ENCODE peak calls at places on chromosomes 6 and 20, in seven cellular contexts. T, U, I, F, K, L and V are unnamed samples.

GRCh38 chr20:23857954-23858565 is 21.5 kb downstream of the CST5 start:
- DNase-seq in T (no peak), U (no peak), I (no peak), F (no peak), K (no peak), L (no peak), V (no peak)

GRCh38 chr6:8839626-8840025 is 404.3 kb upstream of the SLC35B3 start:
- DNase-seq in T (no peak), U (no peak), I (no peak), F (no peak), K (no peak), L (no peak), V (no peak)

GRCh38 chr6:43089467-43089866 is 13.4 kb downstream of the PTK7 start:
- DNase-seq in T (no peak), U (no peak), I (no peak), F (no peak), K (no peak), L (no peak), V (no peak)

GRCh38 chr20:48012401-48012974 is 227.2 kb upstream of the SULF2 start:
- DNase-seq in T (peak; percentile 89), U (no peak), I (no peak), F (no peak), K (no peak), L (no peak), V (no peak)

GRCh38 chr6:69914015-69914485 is 47.7 kb downstream of the COL19A1 start:
- DNase-seq in T (no peak), U (no peak), I (no peak), F (no peak), K (no peak), L (no peak), V (no peak)

GRCh38 chr6:63504777-63505384 is 67.4 kb upstream of the LOC128125822 start:
- DNase-seq in T (no peak), U (no peak), I (no peak), F (no peak), K (no peak), L (no peak), V (no peak)

GRCh38 chr20:25045343-25045712 is 12.6 kb downstream of the ACSS1 start:
- DNase-seq in T (no peak), U (peak; percentile 22), I (no peak), F (no peak), K (no peak), L (no peak), V (no peak)

GRCh38 chr20:49230021-49230420 is 10.8 kb downstream of the DDX27 start:
- DNase-seq in T (no peak), U (no peak), I (no peak), F (no peak), K (no peak), L (no peak), V (no peak)

GRCh38 chr6:14889698-14890593 is 355.9 kb upstream of the JARID2 start:
- DNase-seq in T (no peak), U (no peak), I (no peak), F (no peak), K (no peak), L (no peak), V (no peak)

GRCh38 chr20:37879003-37879599 is 23.8 kb upstream of the VSTM2L start:
- DNase-seq in T (no peak), U (no peak), I (no peak), F (no peak), K (no peak), L (no peak), V (no peak)

GRCh38 chr20:6121504-6121903 is 1.3 kb downstream of the FERMT1 start:
- DNase-seq in T (no peak), U (no peak), I (no peak), F (no peak), K (no peak), L (no peak), V (no peak)

DNA sequence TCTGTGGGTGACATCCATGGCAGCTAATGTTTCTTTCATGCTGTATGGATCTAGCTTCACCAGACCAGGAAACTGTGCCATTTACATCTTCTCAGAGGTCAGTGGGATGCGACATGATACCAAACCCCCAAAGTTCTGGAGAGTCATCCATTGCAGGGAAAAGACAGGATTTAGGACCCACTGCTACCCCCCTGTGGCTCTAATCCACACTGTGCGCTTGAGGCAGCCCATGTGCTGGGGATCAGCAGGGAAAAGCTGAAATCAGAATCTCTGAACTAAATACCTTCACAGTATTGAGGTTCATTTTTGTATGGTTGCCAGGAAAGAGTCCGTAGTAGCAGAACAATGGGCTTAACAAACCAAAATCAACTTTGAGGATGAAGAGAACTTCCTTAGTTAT is 164.4 kb downstream of the TMEM242 start:
- DNase-seq in T (no peak), U (no peak), I (no peak), F (no peak), K (no peak), L (no peak), V (no peak)
- TF ChIP-seq CTCF in T (no peak), U (no peak), I (peak; percentile 16), F (no peak), K (no peak), L (no peak), V (no peak)

GRCh38 chr20:61979090-61979489 is 86.6 kb downstream of the TAF4 start:
- DNase-seq in T (no peak), U (no peak), I (no peak), F (no peak), K (no peak), L (no peak), V (no peak)

GRCh38 chr20:61977387-61977786 is 88.3 kb downstream of the TAF4 start:
- DNase-seq in T (no peak), U (no peak), I (no peak), F (no peak), K (no peak), L (no peak), V (no peak)

GRCh38 chr20:61979701-61980635 is 85.7 kb downstream of the TAF4 start:
- DNase-seq in T (no peak), U (no peak), I (no peak), F (no peak), K (no peak), L (no peak), V (no peak)

GRCh38 chr20:61976650-61977332 is 88.9 kb downstream of the TAF4 start:
- DNase-seq in T (no peak), U (no peak), I (no peak), F (no peak), K (no peak), L (no peak), V (no peak)

GRCh38 chr20:61978491-61978890 is 87.2 kb downstream of the TAF4 start:
- DNase-seq in T (no peak), U (no peak), I (no peak), F (no peak), K (no peak), L (no peak), V (no peak)
- H3K9me3 ChIP-seq in T (no peaks in the 10 kb centered on the region), U (no peaks in the 10 kb centered on the region), I (no peaks in the 10 kb centered on the region), F (no peaks in the 10 kb centered on the region), K (no peaks in the 10 kb centered on the region), L (no peaks in the 10 kb centered on the region), V (no peaks in the 10 kb centered on the region)

GRCh38 chr20:22572491-22572890 is 11.9 kb downstream of the FOXA2 start:
- DNase-seq in T (no peak), U (no peak), I (no peak), F (no peak), K (no peak), L (no peak), V (no peak)
- H3K27me3 ChIP-seq in T (peaks cover 60% of the 10 kb centered on the region), U (peaks cover 99% of the 10 kb centered on the region), I (peaks cover 98% of the 10 kb centered on the region), F (peaks cover 99% of the 10 kb centered on the region), K (no peaks in the 10 kb centered on the region), L (peaks cover 100% of the 10 kb centered on the region), V (peaks cover 93% of the 10 kb centered on the region)

GRCh38 chr6:44458551-44458950 is 71.0 kb downstream of the CDC5L start:
- DNase-seq in T (no peak), U (no peak), I (no peak), F (no peak), K (no peak), L (no peak), V (no peak)

GRCh38 chr6:44456966-44457292 is 69.4 kb downstream of the CDC5L start:
- DNase-seq in T (no peak), U (no peak), I (no peak), F (no peak), K (no peak), L (no peak), V (no peak)

GRCh38 chr6:44454198-44454597 is 66.7 kb downstream of the CDC5L start:
- DNase-seq in T (no peak), U (no peak), I (no peak), F (no peak), K (no peak), L (no peak), V (no peak)

GRCh38 chr6:44457606-44458005 is 70.1 kb downstream of the CDC5L start:
- DNase-seq in T (no peak), U (peak; percentile 49), I (no peak), F (no peak), K (no peak), L (no peak), V (no peak)

GRCh38 chr6:44456070-44456965 is 68.8 kb downstream of the CDC5L start:
- DNase-seq in T (peak; percentile 41), U (peak; percentile 46), I (peak; percentile 63), F (no peak), K (no peak), L (peak; percentile 34), V (peak; percentile 31)
- TF ChIP-seq CTCF in T (peak; percentile 77), U (no peak), I (peak; percentile 81), F (peak; percentile 79), K (peak; percentile 58), L (peak; percentile 88), V (peak; percentile 76)

DNA sequence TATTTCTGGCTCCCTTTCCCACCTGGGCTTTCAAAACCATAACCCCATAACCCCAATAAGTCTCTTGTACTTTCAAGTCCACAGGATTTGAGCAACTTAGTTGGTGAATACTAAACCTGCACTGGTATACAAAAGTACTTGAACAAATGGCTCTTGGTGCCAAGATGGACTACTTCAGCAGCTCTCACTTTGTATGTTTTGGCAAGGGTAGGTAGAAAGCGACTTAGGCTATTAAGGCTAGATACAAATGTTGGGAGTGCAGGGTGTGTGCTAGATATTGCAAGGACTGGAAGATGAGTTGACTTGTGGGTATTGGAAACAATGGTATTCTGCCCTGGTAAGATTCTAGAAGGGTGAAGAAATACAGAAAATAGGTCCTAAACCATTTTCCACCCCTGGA is 182.6 kb upstream of the MOCS1 start:
- DNase-seq in T (no peak), U (no peak), I (no peak), F (no peak), K (peak; percentile 57), L (no peak), V (no peak)
- H3K9me3 ChIP-seq in T (no peaks in the 10 kb centered on the region), U (no peaks in the 10 kb centered on the region), I (peaks cover 3% of the 10 kb centered on the region), F (no peaks in the 10 kb centered on the region), K (no peaks in the 10 kb centered on the region), L (no peaks in the 10 kb centered on the region), V (no peaks in the 10 kb centered on the region)

DNA sequence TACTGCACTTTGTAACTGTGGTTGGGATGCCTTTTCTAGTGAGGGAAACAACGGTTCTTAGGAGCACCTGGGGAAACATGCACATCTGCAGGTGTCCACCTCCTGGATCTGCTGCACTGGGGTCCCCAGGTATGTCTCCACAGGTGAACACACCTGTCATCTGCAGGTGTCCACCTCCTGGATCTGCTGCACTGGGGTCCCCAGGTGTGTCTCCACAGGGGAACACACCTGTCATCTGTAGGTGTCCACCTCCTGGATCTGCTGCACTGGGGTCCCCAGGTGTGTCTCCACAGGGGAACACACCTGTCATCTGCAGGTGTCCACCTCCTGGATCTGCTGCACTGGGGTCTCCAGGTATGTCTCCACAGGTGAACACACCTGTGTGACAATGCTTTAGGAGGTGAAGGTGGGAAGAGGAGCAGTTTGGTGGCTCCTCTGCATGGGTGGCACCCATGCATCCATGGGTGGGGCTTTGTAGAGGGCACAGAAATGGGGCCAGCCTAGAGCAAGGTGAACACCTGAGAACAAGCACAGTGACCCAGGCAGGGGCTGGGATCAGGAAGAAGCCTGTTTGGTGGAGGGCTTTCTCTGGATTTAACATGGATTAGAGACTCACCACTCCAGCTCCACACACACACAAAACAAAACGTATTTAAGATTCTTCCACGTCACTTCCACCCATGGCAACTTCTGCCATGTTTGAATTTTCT is 206.0 kb upstream of the CDH4 start:
- DNase-seq in T (no peak), U (no peak), I (no peak), F (no peak), K (no peak), L (no peak), V (no peak)
- H3K27me3 ChIP-seq in T (no peaks in the 10 kb centered on the region), U (peaks cover 17% of the 10 kb centered on the region), I (no peaks in the 10 kb centered on the region), F (peaks cover 21% of the 10 kb centered on the region), K (no peaks in the 10 kb centered on the region), L (no peaks in the 10 kb centered on the region), V (no peaks in the 10 kb centered on the region)